ENCODE peak calls at places on chromosomes 13 and 19, in five cellular contexts. B is GM23248, M is HepG2, R is IMR-90, F is GM23338. U is an unnamed sample. For H3K36me3 and H3K4me1, the result is how much of the 10 kb centered on the place peaks cover.

GRCh38 chr13:112857914-112858490 is 111.0 kb upstream of the MCF2L start:
- DNase-seq in B (no peak), M (no peak), R (no peak), F (no peak), U (no peak)

GRCh38 chr19:58353717-58354477 is 605 bp upstream of the A1BG start:
- DNase-seq in B (no peak), M (no peak), R (no peak), F (no peak), U (no peak)

GRCh38 chr13:27117158-27117557 is 54.5 kb downstream of the USP12 start:
- DNase-seq in B (no peak), M (no peak), R (peak), F (no peak), U (no peak)

GRCh38 chr19:8517551-8518442 is 3.8 kb upstream of the ZNF414 start:
- DNase-seq in B (peak), M (no peak), R (no peak), F (no peak), U (no peak)

GRCh38 chr13:52446265-52446664 is 4.2 kb downstream of the VPS36 start:
- DNase-seq in B (no peak), M (no peak), R (no peak), F (no peak), U (no peak)

GRCh38 chr13:44013666-44014291 is 134.1 kb downstream of the LACC1 start:
- DNase-seq in B (peak), M (no peak), R (peak), F (no peak), U (peak)

GRCh38 chr19:45952691-45953505 is 20.8 kb downstream of the NOVA2 start:
- DNase-seq in B (peak), M (no peak), R (peak), F (peak), U (peak)

GRCh38 chr13:76764429-76764828 is 121.8 kb downstream of the KCTD12 start:
- DNase-seq in B (peak), M (no peak), R (peak), F (no peak), U (no peak)

GRCh38 chr19:49713236-49713845 is 22.4 kb downstream of the CPT1C start:
- DNase-seq in B (no peak), M (no peak), R (no peak), F (no peak), U (no peak)
- H3K36me3 ChIP-seq in B (under half), M (under half), R (under half), F (under half), U (under half)

DNA sequence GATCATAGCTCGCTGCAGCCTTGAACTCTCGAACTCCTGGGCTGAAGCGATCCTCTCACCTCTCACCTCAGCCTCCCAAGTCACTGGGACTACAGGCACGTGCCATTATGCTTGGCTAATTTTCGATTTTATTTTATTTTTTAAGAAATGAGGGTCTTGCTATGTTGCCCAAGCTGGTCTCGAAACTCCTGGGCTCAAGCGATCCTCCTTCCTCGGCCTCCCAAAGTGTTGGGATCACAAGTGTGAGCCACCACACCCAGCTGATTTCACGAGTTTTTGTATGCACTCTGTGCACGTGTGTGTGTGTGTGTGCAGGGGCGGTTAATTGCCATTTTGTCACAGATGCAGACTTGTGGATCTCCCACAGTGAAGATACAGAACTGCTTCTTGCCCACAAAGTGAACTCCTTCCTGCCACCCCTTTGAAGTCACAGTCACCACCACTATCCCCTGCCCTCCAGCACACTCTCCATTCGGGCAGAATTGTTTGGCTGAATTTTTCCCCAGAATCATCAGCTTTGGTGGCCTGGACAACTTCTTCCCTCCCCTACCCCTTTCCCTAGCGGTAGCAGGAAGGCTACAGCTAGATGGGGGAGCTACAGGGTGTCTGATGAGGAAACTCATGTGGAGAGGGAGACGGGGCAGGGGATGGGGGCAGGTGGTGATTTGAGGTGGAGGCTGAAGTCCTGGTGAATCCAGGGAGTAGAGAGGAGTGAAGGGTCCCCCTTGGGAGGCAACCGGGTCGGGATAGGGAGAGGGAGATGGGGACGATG is 59.6 kb downstream of the CELF5 start:
- DNase-seq in B (no peak), M (no peak), R (no peak), F (no peak), U (no peak)
- H3K4me2 ChIP-seq in B (no peak), M (peak), R (peak), F (peak), U (peak)

GRCh38 chr19:39133431-39134270 is 8.1 kb downstream of the PAK4 start:
- DNase-seq in B (no peak), M (no peak), R (no peak), F (peak), U (no peak)
- H3K4me1 ChIP-seq in B (under half), M (under half), R (under half), F (half or more), U (half or more)

GRCh38 chr13:39317284-39317683 is 279.0 kb downstream of the NHLRC3 start:
- DNase-seq in B (peak), M (no peak), R (peak), F (no peak), U (no peak)

GRCh38 chr13:39311619-39312018 is 273.4 kb downstream of the NHLRC3 start:
- DNase-seq in B (peak), M (no peak), R (no peak), F (no peak), U (no peak)

GRCh38 chr13:39310961-39311360 is 272.7 kb downstream of the NHLRC3 start:
- DNase-seq in B (no peak), M (no peak), R (no peak), F (no peak), U (no peak)

GRCh38 chr13:39313721-39314120 is 275.5 kb downstream of the NHLRC3 start:
- DNase-seq in B (no peak), M (no peak), R (no peak), F (no peak), U (no peak)
- H3K36me3 ChIP-seq in B (under half), M (under half), R (under half), F (under half), U (under half)

DNA sequence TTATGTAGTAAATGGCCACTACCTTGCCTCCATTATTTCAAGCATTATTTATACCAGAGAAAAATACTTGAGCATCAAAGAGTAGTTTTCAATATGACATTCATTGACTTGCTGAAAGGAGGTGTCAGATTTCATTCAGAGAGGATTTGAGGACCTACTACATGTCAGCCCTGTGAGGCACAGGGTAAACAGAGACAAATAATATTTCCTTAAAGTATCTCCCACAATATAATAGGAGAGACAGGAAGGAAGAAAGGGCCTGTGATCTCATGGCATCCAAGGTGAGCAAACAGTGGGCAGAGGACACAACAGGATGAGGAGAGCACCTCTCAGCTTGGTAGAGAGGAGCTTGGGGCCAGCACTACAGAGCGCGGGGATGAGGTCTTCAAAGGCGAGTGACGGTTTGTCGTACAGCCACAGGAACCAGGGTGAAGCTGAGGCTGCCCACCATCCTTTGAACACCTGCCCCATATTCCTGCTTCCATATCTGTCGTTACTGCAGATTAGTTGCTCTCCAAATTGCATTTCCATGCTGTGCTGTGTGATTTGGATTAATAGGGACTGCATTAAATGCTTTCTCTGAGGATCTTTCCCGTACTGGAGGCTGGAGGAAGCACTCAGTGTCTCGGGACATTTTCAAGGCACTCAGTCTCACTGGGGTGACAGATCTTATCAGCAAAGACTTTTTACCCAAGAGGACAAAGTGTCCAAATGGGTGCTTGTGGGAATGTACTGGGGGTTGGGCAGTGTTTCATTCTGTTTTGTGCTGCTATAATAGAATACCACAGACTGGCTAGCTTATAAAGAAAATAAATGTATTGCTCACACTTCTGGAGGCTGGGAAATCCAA is 59.2 kb downstream of the GJA3 start:
- DNase-seq in B (no peak), M (no peak), R (no peak), F (no peak), U (no peak)
- H3K4me2 ChIP-seq in B (no peak), M (no peak), R (no peak), F (no peak), U (no peak)

GRCh38 chr13:73369095-73369494 is 310.3 kb downstream of the KLF5 start:
- DNase-seq in B (no peak), M (no peak), R (no peak), F (no peak), U (no peak)
- H3K4me1 ChIP-seq in B (under half), M (under half), R (under half), F (under half), U (under half)

GRCh38 chr19:10691178-10691881 is 9.9 kb upstream of the QTRT1 start:
- DNase-seq in B (no peak), M (no peak), R (no peak), F (no peak), U (no peak)

GRCh38 chr19:10694706-10695105 is 6.5 kb upstream of the QTRT1 start:
- DNase-seq in B (peak), M (no peak), R (no peak), F (no peak), U (no peak)

GRCh38 chr19:10692673-10693264 is 8.5 kb upstream of the QTRT1 start:
- DNase-seq in B (no peak), M (no peak), R (no peak), F (peak), U (no peak)

GRCh38 chr19:10690351-10690781 is 10.9 kb upstream of the QTRT1 start:
- DNase-seq in B (peak), M (no peak), R (peak), F (no peak), U (no peak)

DNA sequence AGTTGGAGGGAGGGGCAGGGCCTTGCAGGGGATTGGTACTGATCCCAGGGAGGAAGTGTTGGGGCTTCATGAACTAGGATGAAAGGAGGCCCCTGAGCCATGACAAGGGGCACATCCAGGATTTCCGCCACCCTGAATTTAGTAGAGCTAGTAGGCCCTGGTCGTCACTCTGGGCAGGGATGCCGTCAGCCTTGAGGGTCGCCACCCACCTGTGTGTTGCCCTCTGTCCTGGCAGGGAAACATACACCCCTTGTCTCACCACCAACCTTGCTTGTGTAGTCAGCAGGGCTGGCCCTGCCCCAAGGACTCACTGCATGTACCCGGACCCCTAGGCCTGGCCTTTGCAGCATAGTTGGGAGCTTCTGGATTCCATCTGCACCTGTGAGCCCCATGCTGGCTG is 9.4 kb upstream of the QTRT1 start:
- DNase-seq in B (no peak), M (no peak), R (no peak), F (no peak), U (no peak)
- H3K36me3 ChIP-seq in B (under half), M (under half), R (half or more), F (under half), U (under half)

GRCh38 chr19:17999685-18000479 is 8.1 kb upstream of the ARRDC2 start:
- DNase-seq in B (no peak), M (no peak), R (no peak), F (no peak), U (no peak)

GRCh38 chr19:18001837-18002345 is 6.1 kb upstream of the ARRDC2 start:
- DNase-seq in B (no peak), M (no peak), R (no peak), F (no peak), U (no peak)

GRCh38 chr19:18000480-18000980 is 7.4 kb upstream of the ARRDC2 start:
- DNase-seq in B (no peak), M (no peak), R (no peak), F (no peak), U (no peak)

GRCh38 chr19:18000981-18001836 is 6.8 kb upstream of the ARRDC2 start:
- DNase-seq in B (peak), M (peak), R (peak), F (peak), U (peak)

DNA sequence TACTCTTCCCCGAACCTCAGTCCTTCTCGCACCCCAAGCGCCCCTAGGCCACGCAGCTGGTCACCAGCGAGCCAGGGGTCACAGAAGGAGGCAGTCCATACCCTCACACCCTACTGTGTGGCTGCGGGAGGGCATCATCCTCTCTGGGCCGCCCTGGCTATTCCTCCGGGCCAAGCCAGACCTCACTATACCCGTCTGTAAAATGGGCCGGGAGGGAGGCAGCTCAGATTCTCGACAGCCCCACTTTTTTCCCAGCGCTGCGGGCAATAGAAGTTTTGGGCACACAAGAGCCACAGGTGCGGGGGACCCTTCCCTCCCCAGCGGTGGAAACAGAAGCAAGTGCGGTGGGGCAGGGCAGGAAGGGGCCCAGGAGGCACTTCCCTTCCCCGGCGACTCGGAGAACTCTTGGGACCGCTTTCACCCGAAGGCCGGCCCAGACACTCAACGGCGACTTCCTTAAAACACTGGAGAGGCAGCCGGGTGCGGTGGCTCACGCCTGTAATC is 5.6 kb upstream of the ARRDC2 start:
- DNase-seq in B (no peak), M (no peak), R (no peak), F (no peak), U (no peak)
- H3K4me2 ChIP-seq in B (no peak), M (peak), R (no peak), F (no peak), U (peak)

U was measured in hepatocyte.